ENCODE peak calls at places on chromosome 3, in nine cellular contexts. U is right lobe of liver, M is NB4, R is breast epithelium, A is spleen, O is Peyer's patch, C is IMR-90, Y is esophagus muscularis mucosa, F is transverse colon. P is an unnamed sample.

GRCh38 chr3:106631378-106632083 is 745.7 kb upstream of the CCDC54 start:
- DNase-seq in Y (no peak), M (no peak), F (no peak), U (no peak), O (no peak), R (no peak), A (no peak), C (no peak), P (no peak)

GRCh38 chr3:69359339-69359893 is 26.5 kb downstream of the FRMD4B start:
- DNase-seq in A (no peak), M (no peak), C (no peak), U (no peak), R (no peak), O (no peak), F (no peak), Y (no peak), P (no peak)

GRCh38 chr3:61811652-61812051 is 250.3 kb downstream of the PTPRG start:
- DNase-seq in U (no peak), A (no peak), R (no peak), O (no peak), M (no peak), F (no peak), C (no peak), Y (no peak), P (no peak)

GRCh38 chr3:71022552-71023335 is 560.8 kb downstream of the FOXP1 start:
- DNase-seq in A (no peak), U (no peak), F (no peak), M (no peak), O (no peak), R (no peak), Y (no peak), C (peak), P (no peak)

GRCh38 chr3:43523454-43524053 is 98.3 kb downstream of the ANO10 start:
- DNase-seq in C (peak), R (no peak), F (no peak), A (no peak), U (no peak), O (no peak), M (no peak), Y (no peak), P (no peak)

GRCh38 chr3:58144478-58145142 is 66.2 kb downstream of the DNASE1L3 start:
- DNase-seq in M (no peak), U (no peak), Y (no peak), R (no peak), O (no peak), C (no peak), F (no peak), A (no peak), P (no peak)

GRCh38 chr3:75254685-75255084 is 409.4 kb upstream of the FRG2C start:
- DNase-seq in U (no peak), O (no peak), F (no peak), M (no peak), A (no peak), Y (no peak), C (no peak), R (no peak), P (no peak)

GRCh38 chr3:64488938-64489337 is 198.9 kb downstream of the ADAMTS9 start:
- DNase-seq in F (no peak), A (no peak), Y (no peak), O (no peak), M (no peak), C (no peak), U (no peak), R (no peak), P (no peak)

GRCh38 chr3:126399348-126399730 is 4.6 kb downstream of the CFAP100 start:
- DNase-seq in A (no peak), Y (no peak), F (no peak), M (peak), R (no peak), U (no peak), O (no peak), C (no peak), P (no peak)

GRCh38 chr3:111598139-111598538 is 3.0 kb upstream of the ZBED2 start:
- DNase-seq in M (no peak), C (no peak), R (no peak), A (no peak), U (no peak), Y (no peak), F (no peak), O (no peak), P (no peak)

GRCh38 chr3:125186261-125186770 is 26.2 kb downstream of the SLC12A8 start:
- DNase-seq in A (no peak), C (peak), M (no peak), F (no peak), U (no peak), O (no peak), R (no peak), Y (no peak), P (no peak)

GRCh38 chr3:123069021-123069381 is 2.2 kb downstream of the PDIA5 start:
- DNase-seq in Y (no peak), U (peak), R (no peak), A (no peak), F (no peak), M (no peak), O (no peak), C (no peak), P (no peak)

GRCh38 chr3:183220828-183221227 is 32.2 kb upstream of the B3GNT5 start:
- DNase-seq in C (no peak), U (no peak), R (no peak), F (no peak), A (no peak), O (no peak), M (no peak), Y (no peak), P (no peak)

GRCh38 chr3:182948305-182948704 is 32.0 kb downstream of the DCUN1D1 start:
- DNase-seq in C (no peak), F (no peak), Y (no peak), A (no peak), O (no peak), M (no peak), U (no peak), R (no peak), P (no peak)

GRCh38 chr3:158405507-158405906 is 165.5 kb upstream of the MLF1 start:
- DNase-seq in A (no peak), O (no peak), C (no peak), R (no peak), F (no peak), Y (no peak), U (no peak), M (no peak), P (no peak)

GRCh38 chr3:194487289-194488006 is 646 bp upstream of the ATP13A3 start:
- DNase-seq in U (peak), C (no peak), A (peak), M (peak), F (peak), R (no peak), O (peak), Y (peak), P (peak)

GRCh38 chr3:139559541-139559940 is 20.0 kb upstream of the RBP1 start:
- DNase-seq in O (no peak), F (no peak), Y (peak), R (no peak), U (no peak), M (no peak), C (peak), A (no peak), P (no peak)

GRCh38 chr3:31767920-31768319 is 213.1 kb downstream of the OSBPL10 start:
- DNase-seq in A (no peak), R (no peak), F (no peak), O (no peak), U (no peak), C (no peak), Y (no peak), M (no peak), P (no peak)

GRCh38 chr3:78872195-78872594 is 895.6 kb downstream of the ROBO1 start:
- DNase-seq in C (no peak), O (no peak), M (no peak), R (no peak), U (no peak), F (no peak), A (no peak), Y (no peak), P (no peak)

DNA sequence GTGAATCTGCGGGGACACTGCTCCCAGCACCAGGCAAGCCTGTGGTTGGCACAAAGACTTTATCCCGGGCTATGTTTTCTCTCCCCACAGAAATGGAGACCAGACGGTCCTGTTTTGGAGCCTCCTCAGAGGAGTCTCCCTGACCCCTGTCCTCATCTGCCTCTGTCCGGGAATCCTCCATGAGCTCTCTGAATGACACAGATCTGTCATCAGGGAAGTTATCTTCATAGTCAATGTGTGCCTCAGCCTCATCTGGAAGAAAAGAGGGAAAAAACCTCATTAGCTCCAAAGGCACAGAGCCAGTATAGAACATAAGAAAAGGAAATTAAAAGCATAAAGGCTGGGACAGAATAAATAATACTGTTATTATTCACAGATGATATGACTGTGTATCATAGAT is 40.0 kb downstream of the CRTAP start:
- DNase-seq in A (no peak), Y (no peak), R (no peak), M (no peak), O (no peak), F (no peak), U (no peak), C (no peak), P (no peak)
- TF ChIP-seq POLR2A in A (no peak), Y (no peak), R (no peak), M (no peak), O (no peak), F (no peak), U (no peak), C (no peak), P (no peak)

DNA sequence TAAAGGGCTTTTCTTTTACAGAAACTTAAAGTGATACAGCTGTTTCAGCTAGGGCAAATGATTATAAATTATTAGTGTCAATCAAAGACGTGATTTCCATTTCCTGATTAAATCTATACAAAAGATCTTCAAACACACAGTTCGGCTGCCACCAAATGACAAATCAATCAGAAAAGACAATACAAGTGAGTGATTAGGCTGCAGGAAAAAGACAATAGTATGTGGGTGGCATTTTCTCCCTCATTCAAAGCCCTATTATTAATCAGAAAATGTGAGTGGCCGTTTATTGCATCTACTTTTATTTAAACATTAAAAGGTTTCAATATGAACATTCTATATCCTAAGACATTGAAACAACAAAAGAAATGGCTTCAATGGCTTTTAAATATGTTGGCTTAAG is 895.6 kb upstream of the ROBO1 start:
- DNase-seq in Y (no peak), F (no peak), M (no peak), O (no peak), C (no peak), R (no peak), A (no peak), U (no peak), P (no peak)
- TF ChIP-seq POLR2A in Y (no peak), F (no peak), M (no peak), O (no peak), C (no peak), R (no peak), A (no peak), U (no peak), P (no peak)

DNA sequence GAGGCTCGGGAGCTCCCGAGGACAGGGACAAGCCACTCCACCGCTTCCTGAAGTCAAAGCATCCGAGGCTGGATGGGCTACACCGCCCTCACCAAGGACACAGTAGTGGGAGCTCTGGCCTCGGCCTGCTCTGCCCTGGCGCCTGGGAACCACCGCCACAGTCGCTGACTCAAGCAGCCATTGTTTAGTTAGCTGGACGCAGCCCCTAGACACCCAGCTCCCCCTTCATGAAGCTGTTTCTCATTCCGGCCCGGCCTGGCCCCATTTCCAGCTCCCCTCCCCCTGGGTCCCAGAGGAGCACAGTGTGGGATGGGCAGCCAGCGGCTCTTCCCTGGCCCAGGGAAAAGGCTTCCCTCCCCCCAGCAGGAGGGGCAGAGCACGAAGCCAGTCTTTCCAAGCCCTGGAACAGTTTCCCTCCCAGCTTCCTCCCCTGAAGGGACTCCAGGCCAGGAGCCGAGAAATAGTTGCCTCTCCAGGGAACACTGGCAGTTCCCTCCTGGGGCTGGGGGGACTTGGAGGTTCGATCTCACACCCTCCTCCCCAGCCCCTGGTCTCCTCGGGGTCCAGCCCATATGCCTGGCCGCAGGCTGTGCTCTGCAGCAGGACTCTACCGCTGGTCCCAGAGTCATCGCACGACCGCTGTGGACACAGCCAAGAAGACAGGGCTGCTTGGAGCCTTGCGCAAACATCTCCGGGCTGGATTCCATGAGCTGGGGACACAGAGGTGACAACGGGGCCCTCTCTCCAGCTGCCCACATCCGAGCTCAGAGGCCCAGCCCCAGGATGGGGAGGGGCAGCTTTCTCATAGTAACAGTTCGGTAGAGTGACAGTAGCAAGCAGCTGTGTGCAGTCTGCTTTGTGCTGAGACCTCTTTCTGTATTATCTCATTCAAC is 10.0 kb downstream of the PLXND1 start:
- DNase-seq in Y (no peak), R (peak), F (peak), M (peak), U (peak), A (peak), O (peak), C (peak), P (no peak)
- TF ChIP-seq POLR2A in Y (no peak), R (no peak), F (no peak), M (no peak), U (no peak), A (no peak), O (no peak), C (no peak), P (no peak)

GRCh38 chr3:17742837-17743659 is 617 bp upstream of the TBC1D5 start:
- DNase-seq in M (no peak), R (no peak), A (no peak), C (peak), F (no peak), Y (no peak), U (no peak), O (no peak), P (no peak)
- TF ChIP-seq POLR2A in M (peak), R (no peak), A (no peak), C (no peak), F (no peak), Y (no peak), U (no peak), O (peak), P (no peak)

GRCh38 chr3:187315872-187316271 is 24.3 kb upstream of the MASP1 start:
- DNase-seq in R (no peak), O (no peak), Y (no peak), A (no peak), U (no peak), C (no peak), M (no peak), F (no peak), P (no peak)
- TF ChIP-seq POLR2A in R (no peak), O (no peak), Y (no peak), A (no peak), U (no peak), C (no peak), M (no peak), F (no peak), P (no peak)

DNA sequence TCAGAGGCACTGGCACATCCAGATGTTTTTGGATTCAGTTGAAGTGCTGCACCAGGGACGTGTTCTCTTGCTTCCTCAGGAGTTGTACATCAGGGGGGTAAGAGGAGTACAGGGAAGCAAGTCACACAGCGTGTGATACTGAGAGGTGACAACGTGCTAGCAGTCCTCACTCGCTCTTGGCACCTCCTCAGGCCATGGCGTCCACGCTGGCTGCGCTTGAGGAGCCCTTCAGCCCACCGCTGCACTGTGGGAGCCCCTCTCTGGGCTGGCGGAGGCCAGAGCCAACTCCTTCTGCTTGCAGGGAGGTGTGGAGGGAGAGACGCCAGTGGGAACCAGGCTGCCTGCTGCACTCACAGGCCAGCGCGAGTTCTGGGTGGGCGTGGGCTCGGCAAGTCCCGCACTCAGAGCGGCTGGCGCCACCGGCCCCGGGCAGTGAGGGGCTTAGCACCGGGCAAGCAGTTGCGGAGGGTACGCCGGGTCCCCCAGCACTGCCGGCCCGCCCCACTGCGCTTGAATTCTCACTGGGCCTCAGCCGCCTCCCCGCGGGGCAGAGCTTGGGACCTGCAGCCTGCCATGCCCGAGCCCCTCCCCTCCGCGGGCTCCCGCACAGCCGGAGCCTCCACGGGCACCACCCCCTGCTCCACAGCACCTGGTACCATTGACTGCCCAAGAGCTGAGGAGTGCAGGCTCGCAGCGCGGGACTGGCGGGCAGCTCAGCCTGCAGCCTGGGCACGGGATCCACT is 64.5 kb downstream of the PLD1 start:
- DNase-seq in F (no peak), U (peak), M (no peak), R (no peak), A (no peak), O (no peak), C (no peak), Y (no peak), P (no peak)
- TF ChIP-seq POLR2A in F (no peak), U (no peak), M (no peak), R (no peak), A (no peak), O (no peak), C (no peak), Y (no peak), P (no peak)

GRCh38 chr3:172705166-172705565 is 5.7 kb downstream of the NCEH1 start:
- DNase-seq in Y (no peak), O (no peak), A (no peak), C (no peak), F (peak), M (no peak), R (no peak), U (no peak), P (no peak)
- TF ChIP-seq POLR2A in Y (no peak), O (no peak), A (no peak), C (no peak), F (no peak), M (no peak), R (no peak), U (no peak), P (no peak)

GRCh38 chr3:171776411-171776810 is 33.9 kb downstream of the PLD1 start:
- DNase-seq in F (no peak), C (no peak), A (no peak), R (no peak), U (no peak), O (no peak), M (no peak), Y (no peak), P (no peak)

GRCh38 chr3:171778493-171778892 is 31.8 kb downstream of the PLD1 start:
- DNase-seq in Y (no peak), C (no peak), F (no peak), U (no peak), R (no peak), A (no peak), M (no peak), O (no peak), P (no peak)

GRCh38 chr3:171776839-171777607 is 33.3 kb downstream of the PLD1 start:
- DNase-seq in R (no peak), C (no peak), M (peak), O (no peak), F (no peak), Y (no peak), A (no peak), U (no peak), P (no peak)

GRCh38 chr3:171775943-171776342 is 34.3 kb downstream of the PLD1 start:
- DNase-seq in Y (no peak), C (no peak), F (no peak), A (no peak), M (no peak), R (no peak), U (no peak), O (no peak), P (no peak)

DNA sequence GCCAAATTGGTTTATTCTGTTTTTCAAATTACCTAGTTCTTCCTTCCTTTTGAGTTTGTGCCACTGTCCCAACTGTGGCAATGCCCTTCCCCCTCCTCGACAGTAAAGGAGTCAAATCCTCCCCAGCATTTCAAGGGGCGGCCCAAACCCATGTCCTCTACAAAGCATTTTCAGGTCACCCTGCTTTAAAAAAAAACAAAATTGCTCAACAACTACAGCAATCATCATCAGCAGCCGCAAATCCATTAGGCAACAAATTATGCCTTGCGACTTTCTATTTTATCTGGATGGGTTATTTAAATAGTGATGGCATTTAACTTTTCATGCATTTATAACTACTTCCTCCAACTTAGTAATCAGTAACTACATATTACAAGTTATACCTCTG is 32.7 kb downstream of the PLD1 start:
- DNase-seq in R (no peak), Y (no peak), U (no peak), C (no peak), F (no peak), O (no peak), M (peak), A (no peak), P (no peak)
- TF ChIP-seq POLR2A in R (no peak), Y (no peak), U (no peak), C (no peak), F (no peak), O (no peak), M (no peak), A (no peak), P (no peak)

GRCh38 chr3:172281884-172282283 is 166.4 kb downstream of the GHSR start:
- DNase-seq in Y (no peak), F (no peak), O (no peak), M (no peak), R (no peak), C (no peak), U (no peak), A (no peak), P (no peak)
- TF ChIP-seq POLR2A in Y (no peak), F (no peak), O (no peak), M (no peak), R (no peak), C (no peak), U (no peak), A (no peak), P (no peak)

GRCh38 chr3:180989291-180990163 is at the start of gene DNAJC19:
- DNase-seq in U (peak), R (peak), C (peak), F (peak), M (peak), A (peak), Y (peak), O (peak), P (peak)
- TF ChIP-seq POLR2A in U (peak), R (peak), C (no peak), F (peak), M (peak), A (peak), Y (peak), O (peak), P (peak)